ENCODE peak calls at places on chromosome 1, in eight cellular contexts. O is SK-N-SH, T is mammary epithelial cell, W is hepatocyte, E is OCI-LY7, H is IMR-90, C is neural progenitor cell, K is fibroblast of lung. P is an unnamed sample.
A peak's percentile ranks its signal among the peaks of the same experiment; 100 is the strongest.

GRCh38 chr1:39866767-39867166 is 16.5 kb downstream of the TRIT1 start:
- DNase-seq in E (no peak), W (no peak), O (no peak), H (peak; percentile 86), C (no peak), T (peak; percentile 57), K (peak; percentile 53), P (no peak)

GRCh38 chr1:156021087-156021416 is 301 bp upstream of the SSR2 start:
- DNase-seq in W (no peak), C (no peak), H (no peak), T (no peak), E (no peak), K (no peak), O (no peak), P (no peak)

GRCh38 chr1:225467193-225468020 is 39.6 kb upstream of the LBR start:
- DNase-seq in W (no peak), O (no peak), H (no peak), T (no peak), K (no peak), E (peak; percentile 96), C (no peak), P (peak; percentile 94)

GRCh38 chr1:103111926-103112325 is 3.6 kb upstream of the COL11A1 start:
- DNase-seq in E (no peak), C (no peak), T (peak; percentile 27), O (no peak), H (peak; percentile 13), W (no peak), K (no peak), P (no peak)

GRCh38 chr1:109133815-109134214 is 19.9 kb downstream of the ELAPOR1 start:
- DNase-seq in O (no peak), H (no peak), W (no peak), T (no peak), E (peak; percentile 60), K (no peak), C (no peak), P (no peak)

GRCh38 chr1:49016030-49016991 is 239.6 kb upstream of the BEND5 start:
- DNase-seq in E (no peak), O (no peak), C (no peak), W (no peak), H (no peak), K (no peak), T (no peak), P (no peak)

GRCh38 chr1:206588492-206588891 is 23.8 kb downstream of the EIF2D start:
- DNase-seq in W (no peak), T (no peak), K (no peak), H (no peak), O (no peak), E (no peak), C (no peak), P (no peak)

GRCh38 chr1:163870666-163871065 is 548.9 kb downstream of the NUF2 start:
- DNase-seq in W (no peak), O (no peak), C (no peak), E (no peak), K (no peak), H (no peak), T (no peak), P (no peak)

GRCh38 chr1:2404142-2404889 is 8.0 kb downstream of the PEX10 start:
- DNase-seq in T (no peak), W (no peak), K (peak; percentile 22), E (no peak), H (no peak), O (no peak), C (no peak), P (no peak)

GRCh38 chr1:89711140-89711778 is 78.3 kb downstream of the LRRC8C start:
- DNase-seq in H (no peak), C (no peak), E (no peak), T (no peak), W (no peak), O (no peak), K (no peak), P (no peak)

GRCh38 chr1:89706700-89707012 is 73.7 kb downstream of the LRRC8C start:
- DNase-seq in K (no peak), W (no peak), H (no peak), E (peak; percentile 46), C (no peak), T (no peak), O (no peak), P (no peak)

GRCh38 chr1:89710498-89711139 is 77.7 kb downstream of the LRRC8C start:
- DNase-seq in W (no peak), K (no peak), O (no peak), E (no peak), C (no peak), H (no peak), T (no peak), P (no peak)

GRCh38 chr1:89705901-89706699 is 73.2 kb downstream of the LRRC8C start:
- DNase-seq in O (no peak), W (no peak), C (no peak), K (no peak), T (no peak), H (peak; percentile 43), E (peak; percentile 63), P (peak; percentile 44)

GRCh38 chr1:89708727-89709375 is 75.9 kb downstream of the LRRC8C start:
- DNase-seq in O (no peak), W (no peak), T (no peak), K (no peak), E (no peak), C (peak; percentile 30), H (peak; percentile 28), P (no peak)
- H2AFZ ChIP-seq in O (no peak overlapping the region), W (no peak overlapping the region), T (peak overlapping the region; percentile 55), K (no peak overlapping the region), E (no peak overlapping the region), C (no peak overlapping the region), H (no peak overlapping the region), P (no peak overlapping the region)

GRCh38 chr1:248111157-248111556 is 16.2 kb downstream of the OR2L13 start:
- DNase-seq in E (no peak), C (no peak), O (no peak), H (no peak), K (no peak), W (no peak), T (no peak), P (no peak)
- H3K4me2 ChIP-seq in E (no peak overlapping the region), C (no peak overlapping the region), O (no peak overlapping the region), H (no peak overlapping the region), K (no peak overlapping the region), W (no peak overlapping the region), T (no peak overlapping the region), P (no peak overlapping the region)

GRCh38 chr1:15407579-15407978 is 2.1 kb upstream of the EFHD2 start:
- DNase-seq in T (no peak), C (no peak), O (no peak), W (no peak), E (no peak), K (no peak), H (no peak), P (no peak)

GRCh38 chr1:15410223-15410883 is 665 bp downstream of the EFHD2 start:
- DNase-seq in O (peak; percentile 72), K (no peak), H (no peak), E (peak; percentile 24), C (peak; percentile 35), W (no peak), T (no peak), P (peak; percentile 73)

GRCh38 chr1:15408890-15409399 is 743 bp upstream of the EFHD2 start:
- DNase-seq in O (no peak), K (no peak), T (no peak), W (no peak), E (no peak), H (no peak), C (no peak), P (peak; percentile 52)

GRCh38 chr1:15410884-15411245 is 1.2 kb downstream of the EFHD2 start:
- DNase-seq in C (no peak), K (no peak), O (no peak), E (no peak), T (no peak), H (no peak), W (no peak), P (no peak)

GRCh38 chr1:15409400-15410222 is at the start of gene EFHD2:
- DNase-seq in K (peak; percentile 71), C (peak; percentile 93), W (peak; percentile 94), O (peak; percentile 96), E (peak; percentile 86), H (peak; percentile 71), T (peak; percentile 66), P (peak; percentile 94)
- H2AFZ ChIP-seq in K (peak within 1 kb of the TSS; percentile 12), C (peak within 1 kb of the TSS; percentile 51), W (peak within 1 kb of the TSS; percentile 65), O (peak within 1 kb of the TSS; percentile 85), E (peak within 1 kb of the TSS; percentile 52), H (peak within 1 kb of the TSS; percentile 97), T (peak within 1 kb of the TSS; percentile 83), P (peak within 1 kb of the TSS; percentile 82)

GRCh38 chr1:93597697-93598096 is 83.9 kb downstream of the BCAR3 start:
- DNase-seq in T (peak; percentile 90), E (no peak), W (peak; percentile 38), C (no peak), K (peak; percentile 62), O (peak; percentile 80), H (no peak), P (no peak)
- H3K4me2 ChIP-seq in T (peak overlapping the region; percentile 47), E (no peak overlapping the region), W (no peak overlapping the region), C (no peak overlapping the region), K (no peak overlapping the region), O (peak overlapping the region; percentile 30), H (no peak overlapping the region), P (no peak overlapping the region)